ENCODE peak calls at places on chromosomes 1 and 21, in six cellular contexts. One of them, this sample, is unnamed.

GRCh38 chr1:90149101-90149500 is 154.2 kb downstream of the ZNF326 start:
- DNase-seq in SK-N-SH: no peak
- DNase-seq in HepG2: no peak
- DNase-seq in GM12878: no peak
- DNase-seq in K562: peak; percentile 12
- DNase-seq in H1: no peak
- DNase-seq in this sample: no peak

GRCh38 chr1:2214541-2215241 is 13.4 kb upstream of the SKI start:
- DNase-seq in HepG2: no peak
- DNase-seq in K562: no peak
- DNase-seq in GM12878: no peak
- DNase-seq in SK-N-SH: peak; percentile 73
- DNase-seq in H1: no peak
- DNase-seq in this sample: no peak

GRCh38 chr1:2610036-2610720 is 22.6 kb downstream of the MMEL1 start:
- DNase-seq in K562: no peak
- DNase-seq in SK-N-SH: peak; percentile 73
- DNase-seq in H1: no peak
- DNase-seq in HepG2: no peak
- DNase-seq in GM12878: no peak
- DNase-seq in this sample: no peak

GRCh38 chr1:172697463-172698100 is 38.7 kb downstream of the FASLG start:
- DNase-seq in SK-N-SH: no peak
- DNase-seq in H1: no peak
- DNase-seq in HepG2: no peak
- DNase-seq in K562: no peak
- DNase-seq in GM12878: no peak
- DNase-seq in this sample: no peak

GRCh38 chr1:64405833-64406232 is 64.1 kb upstream of the CACHD1 start:
- DNase-seq in HepG2: no peak
- DNase-seq in GM12878: no peak
- DNase-seq in K562: no peak
- DNase-seq in H1: no peak
- DNase-seq in SK-N-SH: no peak
- DNase-seq in this sample: no peak

GRCh38 chr21:33300701-33301631 is 23.8 kb upstream of the IFNAR1 start:
- DNase-seq in GM12878: no peak
- DNase-seq in K562: peak; percentile 30
- DNase-seq in SK-N-SH: peak; percentile 52
- DNase-seq in HepG2: no peak
- DNase-seq in H1: no peak
- DNase-seq in this sample: no peak

GRCh38 chr1:111739984-111740765 is 980 bp upstream of the INKA2 start:
- DNase-seq in H1: no peak
- DNase-seq in K562: no peak
- DNase-seq in SK-N-SH: peak; percentile 86
- DNase-seq in GM12878: no peak
- DNase-seq in HepG2: no peak
- DNase-seq in this sample: no peak

GRCh38 chr1:197557302-197557701 is 218.0 kb downstream of the DENND1B start:
- DNase-seq in K562: no peak
- DNase-seq in H1: no peak
- DNase-seq in GM12878: no peak
- DNase-seq in HepG2: peak; percentile 44
- DNase-seq in SK-N-SH: no peak
- DNase-seq in this sample: no peak

GRCh38 chr1:17328855-17329254 is 20.9 kb downstream of the PADI4 start:
- DNase-seq in SK-N-SH: no peak
- DNase-seq in H1: no peak
- DNase-seq in GM12878: no peak
- DNase-seq in K562: no peak
- DNase-seq in HepG2: no peak
- DNase-seq in this sample: no peak

GRCh38 chr1:170114916-170115315 is 30.8 kb upstream of the NTMT2 start:
- DNase-seq in H1: no peak
- DNase-seq in SK-N-SH: no peak
- DNase-seq in GM12878: no peak
- DNase-seq in HepG2: no peak
- DNase-seq in K562: no peak
- DNase-seq in this sample: no peak

GRCh38 chr1:67608661-67609571 is 76.1 kb upstream of the GADD45A start:
- DNase-seq in HepG2: no peak
- DNase-seq in SK-N-SH: peak; percentile 78
- DNase-seq in K562: no peak
- DNase-seq in H1: no peak
- DNase-seq in GM12878: peak; percentile 5
- DNase-seq in this sample: no peak

GRCh38 chr1:88847618-88848017 is 43.7 kb downstream of the GTF2B start:
- DNase-seq in SK-N-SH: no peak
- DNase-seq in GM12878: no peak
- DNase-seq in HepG2: no peak
- DNase-seq in K562: no peak
- DNase-seq in H1: no peak
- DNase-seq in this sample: no peak

GRCh38 chr1:162088281-162088969 is 18.9 kb downstream of the NOS1AP start:
- DNase-seq in SK-N-SH: no peak
- DNase-seq in H1: no peak
- DNase-seq in GM12878: no peak
- DNase-seq in HepG2: no peak
- DNase-seq in K562: no peak
- DNase-seq in this sample: no peak

DNA sequence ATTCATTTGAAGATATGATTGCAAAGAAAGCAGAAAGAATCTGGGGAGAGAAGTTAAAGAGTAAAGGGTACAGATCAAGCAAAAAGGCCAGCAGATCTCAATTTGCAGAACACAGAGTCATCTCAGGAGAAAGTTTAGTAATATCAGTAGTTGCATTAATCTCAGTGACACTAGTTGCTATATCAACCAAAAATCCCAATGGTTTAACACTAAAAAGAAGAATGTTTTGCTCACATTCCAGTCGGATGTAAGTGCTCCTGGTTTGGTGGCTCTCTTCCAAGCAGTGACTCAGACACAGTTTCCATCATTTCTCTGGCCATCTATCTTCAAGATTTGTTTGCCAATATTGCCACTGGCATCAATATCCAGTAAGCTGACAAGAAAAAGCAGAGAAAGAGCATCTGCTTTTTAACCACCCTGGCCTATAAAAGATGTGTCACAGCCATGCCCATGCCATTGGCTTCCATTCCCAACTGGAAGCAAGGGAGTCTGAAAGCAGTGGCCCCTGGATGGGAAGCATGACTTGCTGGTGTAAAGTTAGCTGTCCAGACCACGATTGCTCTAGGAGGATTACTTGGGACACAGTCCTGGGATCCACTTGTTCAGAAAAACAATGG is 45.5 kb upstream of the AIM2 start:
- DNase-seq in SK-N-SH: no peak
- DNase-seq in HepG2: no peak
- DNase-seq in GM12878: peak; percentile 19
- DNase-seq in H1: no peak
- DNase-seq in K562: no peak
- DNase-seq in this sample: no peak
- TF ChIP-seq RAD21 in SK-N-SH: no peak
- TF ChIP-seq RAD21 in HepG2: no peak
- TF ChIP-seq RAD21 in GM12878: no peak
- TF ChIP-seq RAD21 in H1: no peak
- TF ChIP-seq RAD21 in K562: no peak
- TF ChIP-seq RAD21 in this sample: no peak

GRCh38 chr1:165632491-165632890 is 1.5 kb downstream of the MGST3 start:
- DNase-seq in HepG2: no peak
- DNase-seq in SK-N-SH: no peak
- DNase-seq in H1: no peak
- DNase-seq in K562: no peak
- DNase-seq in GM12878: no peak
- DNase-seq in this sample: no peak

GRCh38 chr1:165635329-165635728 is 4.3 kb downstream of the MGST3 start:
- DNase-seq in GM12878: no peak
- DNase-seq in HepG2: no peak
- DNase-seq in K562: no peak
- DNase-seq in SK-N-SH: no peak
- DNase-seq in H1: no peak
- DNase-seq in this sample: no peak

GRCh38 chr1:165632152-165632469 is 1.1 kb downstream of the MGST3 start:
- DNase-seq in H1: no peak
- DNase-seq in HepG2: no peak
- DNase-seq in SK-N-SH: no peak
- DNase-seq in K562: no peak
- DNase-seq in GM12878: no peak
- DNase-seq in this sample: no peak

GRCh38 chr1:165634154-165634921 is 3.3 kb downstream of the MGST3 start:
- DNase-seq in H1: no peak
- DNase-seq in GM12878: no peak
- DNase-seq in HepG2: no peak
- DNase-seq in K562: no peak
- DNase-seq in SK-N-SH: no peak
- DNase-seq in this sample: no peak

GRCh38 chr1:165633624-165634023 is 2.6 kb downstream of the MGST3 start:
- DNase-seq in K562: no peak
- DNase-seq in SK-N-SH: no peak
- DNase-seq in GM12878: no peak
- DNase-seq in HepG2: no peak
- DNase-seq in H1: no peak
- DNase-seq in this sample: no peak
- TF ChIP-seq YY1 in K562: no peak
- TF ChIP-seq YY1 in SK-N-SH: no peak
- TF ChIP-seq YY1 in GM12878: no peak
- TF ChIP-seq YY1 in HepG2: no peak
- TF ChIP-seq YY1 in H1: no peak
- TF ChIP-seq YY1 in this sample: no peak

GRCh38 chr1:202684716-202685115 is 25.5 kb downstream of the SYT2 start:
- DNase-seq in HepG2: no peak
- DNase-seq in SK-N-SH: no peak
- DNase-seq in GM12878: no peak
- DNase-seq in K562: no peak
- DNase-seq in H1: no peak
- DNase-seq in this sample: no peak
- TF ChIP-seq RAD21 in HepG2: no peak
- TF ChIP-seq RAD21 in SK-N-SH: no peak
- TF ChIP-seq RAD21 in GM12878: no peak
- TF ChIP-seq RAD21 in K562: no peak
- TF ChIP-seq RAD21 in H1: no peak
- TF ChIP-seq RAD21 in this sample: no peak

GRCh38 chr1:227127891-227128290 is 187.8 kb downstream of the COQ8A start:
- DNase-seq in GM12878: peak; percentile 12
- DNase-seq in SK-N-SH: no peak
- DNase-seq in K562: no peak
- DNase-seq in H1: no peak
- DNase-seq in HepG2: no peak
- DNase-seq in this sample: no peak

GRCh38 chr1:227131193-227131592 is 187.1 kb downstream of the CDC42BPA start:
- DNase-seq in HepG2: peak; percentile 30
- DNase-seq in K562: peak; percentile 21
- DNase-seq in GM12878: no peak
- DNase-seq in SK-N-SH: peak; percentile 34
- DNase-seq in H1: no peak
- DNase-seq in this sample: peak; percentile 15

GRCh38 chr1:227120827-227121226 is 180.7 kb downstream of the COQ8A start:
- DNase-seq in SK-N-SH: no peak
- DNase-seq in H1: no peak
- DNase-seq in GM12878: no peak
- DNase-seq in K562: no peak
- DNase-seq in HepG2: no peak
- DNase-seq in this sample: no peak

GRCh38 chr1:227124461-227124860 is 184.4 kb downstream of the COQ8A start:
- DNase-seq in H1: no peak
- DNase-seq in GM12878: no peak
- DNase-seq in SK-N-SH: no peak
- DNase-seq in K562: no peak
- DNase-seq in HepG2: no peak
- DNase-seq in this sample: no peak

GRCh38 chr1:227125929-227126545 is 185.9 kb downstream of the COQ8A start:
- DNase-seq in GM12878: no peak
- DNase-seq in HepG2: no peak
- DNase-seq in K562: no peak
- DNase-seq in SK-N-SH: no peak
- DNase-seq in H1: no peak
- DNase-seq in this sample: no peak
- TF ChIP-seq YY1 in GM12878: no peak
- TF ChIP-seq YY1 in HepG2: no peak
- TF ChIP-seq YY1 in K562: no peak
- TF ChIP-seq YY1 in SK-N-SH: no peak
- TF ChIP-seq YY1 in H1: no peak
- TF ChIP-seq YY1 in this sample: no peak

DNA sequence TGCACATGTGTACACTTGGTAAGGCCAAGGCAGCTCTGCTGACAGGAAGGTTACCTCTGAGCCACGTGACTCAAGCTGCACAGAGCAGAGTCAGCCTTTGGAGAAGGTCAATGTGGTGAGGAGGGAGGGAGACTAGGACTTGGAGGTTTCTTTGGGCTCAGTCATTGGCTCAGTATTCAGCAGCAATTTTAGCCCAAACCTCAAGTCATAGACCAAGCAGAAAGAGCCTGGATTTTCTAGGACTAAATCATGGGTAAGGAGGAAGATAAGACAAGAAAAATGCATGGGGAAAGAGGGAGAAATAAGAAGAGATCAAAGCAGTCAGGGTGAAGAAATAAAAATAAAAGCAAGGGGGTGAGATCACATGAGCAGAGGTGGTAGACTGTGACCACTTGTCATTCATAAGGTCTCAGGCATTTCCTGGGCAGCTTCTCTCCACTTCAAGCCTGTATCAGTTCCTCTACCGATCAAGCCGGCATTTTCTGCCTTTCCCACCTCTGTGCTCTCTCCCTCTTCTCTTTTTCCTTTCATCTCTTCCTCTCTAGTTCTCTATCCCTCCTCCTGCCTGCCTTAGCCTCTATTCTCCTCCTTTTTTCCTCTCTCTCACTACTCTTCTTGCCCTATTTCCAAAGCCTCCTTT is 51.7 kb upstream of the DUSP10 start:
- DNase-seq in SK-N-SH: no peak
- DNase-seq in K562: no peak
- DNase-seq in H1: no peak
- DNase-seq in HepG2: no peak
- DNase-seq in GM12878: peak; percentile 70
- DNase-seq in this sample: no peak
- TF ChIP-seq RAD21 in SK-N-SH: no peak
- TF ChIP-seq RAD21 in K562: no peak
- TF ChIP-seq RAD21 in H1: no peak
- TF ChIP-seq RAD21 in HepG2: no peak
- TF ChIP-seq RAD21 in GM12878: peak; percentile 9
- TF ChIP-seq RAD21 in this sample: no peak

GRCh38 chr1:53573931-53574330 is 114.7 kb downstream of the DMRTB1 start:
- DNase-seq in HepG2: no peak
- DNase-seq in K562: no peak
- DNase-seq in GM12878: no peak
- DNase-seq in SK-N-SH: no peak
- DNase-seq in H1: no peak
- DNase-seq in this sample: no peak

GRCh38 chr1:53576381-53576801 is 117.2 kb downstream of the DMRTB1 start:
- DNase-seq in H1: no peak
- DNase-seq in SK-N-SH: peak; percentile 63
- DNase-seq in GM12878: no peak
- DNase-seq in HepG2: no peak
- DNase-seq in K562: no peak
- DNase-seq in this sample: no peak

GRCh38 chr1:53575948-53576305 is 116.7 kb downstream of the DMRTB1 start:
- DNase-seq in SK-N-SH: no peak
- DNase-seq in K562: no peak
- DNase-seq in HepG2: no peak
- DNase-seq in GM12878: no peak
- DNase-seq in H1: no peak
- DNase-seq in this sample: no peak

GRCh38 chr1:53574621-53575020 is 115.4 kb downstream of the DMRTB1 start:
- DNase-seq in SK-N-SH: no peak
- DNase-seq in H1: no peak
- DNase-seq in HepG2: no peak
- DNase-seq in K562: no peak
- DNase-seq in GM12878: no peak
- DNase-seq in this sample: no peak

GRCh38 chr1:53575141-53575947 is 116.1 kb downstream of the DMRTB1 start:
- DNase-seq in GM12878: no peak
- DNase-seq in HepG2: no peak
- DNase-seq in SK-N-SH: no peak
- DNase-seq in K562: no peak
- DNase-seq in H1: no peak
- DNase-seq in this sample: no peak
- TF ChIP-seq YY1 in GM12878: no peak
- TF ChIP-seq YY1 in HepG2: no peak
- TF ChIP-seq YY1 in SK-N-SH: no peak
- TF ChIP-seq YY1 in K562: no peak
- TF ChIP-seq YY1 in H1: no peak
- TF ChIP-seq YY1 in this sample: no peak